ENCODE peak calls at places on chromosomes 12 and 14, in ten cellular contexts. G is fibroblast of lung, F is upper lobe of left lung, I is Peyer's patch, P is stomach, V is mucosa of descending colon, K is body of pancreas, S is upper lobe of right lung, W is psoas muscle, X is kidney. M is an unnamed sample.

GRCh38 chr14:90374813-90375212 is 22.0 kb upstream of the CALM1 start:
- DNase-seq in G (no peak), F (no peak), I (no peak), P (no peak), V (no peak), K (no peak), S (no peak), W (no peak), X (no peak), M (no peak)

GRCh38 chr12:96448287-96448686 is 41.1 kb upstream of the CFAP54 start:
- DNase-seq in G (peak; percentile 85), F (no peak), I (no peak), P (no peak), V (no peak), K (no peak), S (no peak), W (no peak), X (no peak), M (no peak)

GRCh38 chr12:68100241-68100640 is 59.3 kb downstream of the IFNG start:
- DNase-seq in G (no peak), F (no peak), I (no peak), P (no peak), V (no peak), K (no peak), S (no peak), W (no peak), X (no peak), M (no peak)

GRCh38 chr12:110780448-110780847 is 37.8 kb upstream of the PPP1CC start:
- DNase-seq in G (no peak), F (no peak), I (no peak), P (no peak), V (no peak), K (no peak), S (no peak), W (no peak), X (no peak), M (peak; percentile 68)

GRCh38 chr12:509494-509893 is 49.8 kb downstream of the B4GALNT3 start:
- DNase-seq in G (peak; percentile 44), F (no peak), I (no peak), P (peak; percentile 25), V (no peak), K (no peak), S (peak; percentile 67), W (no peak), X (no peak), M (no peak)

GRCh38 chr12:77850698-77851097 is 20.0 kb downstream of the NAV3 start:
- DNase-seq in G (no peak), F (no peak), I (no peak), P (no peak), V (no peak), K (no peak), S (no peak), W (no peak), X (no peak), M (no peak)

GRCh38 chr14:21498540-21499526 is 12.3 kb downstream of the METTL3 start:
- DNase-seq in G (peak; percentile 28), F (no peak), I (no peak), P (no peak), V (no peak), K (peak; percentile 23), S (no peak), W (no peak), X (no peak), M (peak; percentile 62)

GRCh38 chr12:78970041-78970440 is 105.5 kb downstream of the SYT1 start:
- DNase-seq in G (peak; percentile 31), F (no peak), I (no peak), P (no peak), V (no peak), K (no peak), S (no peak), W (no peak), X (no peak), M (no peak)

GRCh38 chr14:100539766-100540140 is 47.5 kb downstream of the BEGAIN start:
- DNase-seq in G (no peak), F (no peak), I (peak; percentile 41), P (no peak), V (peak; percentile 23), K (no peak), S (peak; percentile 47), W (peak; percentile 8), X (no peak), M (no peak)

GRCh38 chr14:27315477-27315876 is 717.6 kb upstream of the NOVA1 start:
- DNase-seq in G (no peak), F (no peak), I (no peak), P (no peak), V (no peak), K (no peak), S (no peak), W (no peak), X (no peak), M (no peak)

GRCh38 chr12:85281947-85282312 is 1.9 kb downstream of the ALX1 start:
- DNase-seq in G (no peak), F (no peak), I (no peak), P (no peak), V (no peak), K (no peak), S (no peak), W (no peak), X (no peak), M (no peak)

DNA sequence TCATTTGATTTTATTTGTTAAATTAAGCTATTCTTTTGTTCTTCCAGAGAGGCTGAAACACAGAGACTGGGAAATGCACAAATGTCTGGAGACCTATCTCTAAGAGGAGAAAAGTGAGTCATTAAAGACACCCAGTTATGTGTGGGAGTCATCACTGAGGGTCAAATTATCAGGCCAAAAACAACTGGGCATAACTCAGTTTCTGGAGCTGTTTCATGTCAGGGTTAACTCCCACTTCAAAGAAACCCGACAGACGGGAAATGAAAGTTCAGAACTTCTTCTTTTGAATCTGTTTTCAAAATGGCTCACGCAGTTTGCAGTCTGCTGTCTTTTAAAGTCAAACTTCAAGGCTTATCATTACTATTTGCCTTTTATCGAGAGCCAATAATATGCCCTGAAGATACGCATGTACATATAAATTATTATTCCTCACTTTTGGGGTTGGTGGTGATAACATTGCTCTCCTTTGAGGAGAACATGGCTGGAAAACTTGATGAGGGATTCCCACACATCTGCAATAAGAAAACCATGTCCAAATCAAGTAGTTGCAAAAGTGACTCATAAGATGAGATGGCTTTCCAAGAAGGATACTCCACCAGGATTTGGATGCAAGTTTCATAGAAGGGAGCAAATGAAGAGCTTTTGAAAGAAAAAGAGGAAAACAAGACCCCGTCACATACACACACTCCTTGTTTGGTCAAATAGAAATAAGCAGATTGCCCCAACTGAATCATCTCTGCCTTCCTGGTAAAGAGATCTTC is 341.4 kb downstream of the ADAMTS20 start:
- DNase-seq in G (peak; percentile 95), F (no peak), I (no peak), P (no peak), V (no peak), K (no peak), S (no peak), W (no peak), X (no peak), M (no peak)
- H3K4me1 ChIP-seq in G (no peaks in the 10 kb centered on the region), F (no peaks in the 10 kb centered on the region), I (no peaks in the 10 kb centered on the region), P (no peaks in the 10 kb centered on the region), V (no peaks in the 10 kb centered on the region), K (no peaks in the 10 kb centered on the region), S (no peaks in the 10 kb centered on the region), W (no peaks in the 10 kb centered on the region), X (no peaks in the 10 kb centered on the region), M (no peaks in the 10 kb centered on the region)

DNA sequence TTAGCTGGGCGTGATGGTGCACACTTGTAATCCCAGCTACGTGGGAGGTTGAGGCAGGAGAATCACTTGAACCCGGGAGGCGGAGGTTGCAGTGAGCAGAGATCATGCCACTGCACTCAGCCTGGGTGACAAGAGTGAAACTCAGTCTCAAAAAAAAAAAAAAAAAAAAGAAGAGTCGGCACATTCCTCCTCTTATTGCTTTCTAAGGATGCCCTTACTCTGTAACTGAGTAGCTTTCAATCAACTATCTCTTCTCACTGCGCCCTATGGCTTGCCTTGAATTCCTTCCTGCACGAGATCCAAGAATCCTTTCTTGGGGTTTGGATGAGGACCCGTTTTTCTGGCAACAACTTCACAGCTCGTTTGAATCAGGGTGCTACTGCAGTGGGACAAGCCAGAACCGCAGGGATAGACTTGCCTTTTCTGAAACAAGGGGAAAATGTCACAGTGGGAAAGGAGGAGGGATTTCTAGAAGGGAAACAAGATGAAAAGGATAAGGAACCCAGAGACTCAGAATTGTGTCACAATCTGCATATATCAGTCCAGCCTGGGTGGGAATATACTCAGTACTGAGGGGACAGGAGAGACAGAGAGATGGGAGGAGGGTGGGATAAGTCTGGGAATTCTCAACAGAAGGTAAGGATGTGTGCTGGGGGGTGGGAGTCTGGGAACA is 16.1 kb upstream of the RND1 start:
- DNase-seq in G (peak; percentile 23), F (no peak), I (no peak), P (no peak), V (no peak), K (no peak), S (no peak), W (no peak), X (no peak), M (no peak)
- H3K4me1 ChIP-seq in G (peaks cover 3% of the 10 kb centered on the region), F (peaks cover 21% of the 10 kb centered on the region), I (no peaks in the 10 kb centered on the region), P (peaks cover 35% of the 10 kb centered on the region), V (peaks cover 4% of the 10 kb centered on the region), K (peaks cover 22% of the 10 kb centered on the region), S (peaks cover 19% of the 10 kb centered on the region), W (no peaks in the 10 kb centered on the region), X (no peaks in the 10 kb centered on the region), M (no peaks in the 10 kb centered on the region)

DNA sequence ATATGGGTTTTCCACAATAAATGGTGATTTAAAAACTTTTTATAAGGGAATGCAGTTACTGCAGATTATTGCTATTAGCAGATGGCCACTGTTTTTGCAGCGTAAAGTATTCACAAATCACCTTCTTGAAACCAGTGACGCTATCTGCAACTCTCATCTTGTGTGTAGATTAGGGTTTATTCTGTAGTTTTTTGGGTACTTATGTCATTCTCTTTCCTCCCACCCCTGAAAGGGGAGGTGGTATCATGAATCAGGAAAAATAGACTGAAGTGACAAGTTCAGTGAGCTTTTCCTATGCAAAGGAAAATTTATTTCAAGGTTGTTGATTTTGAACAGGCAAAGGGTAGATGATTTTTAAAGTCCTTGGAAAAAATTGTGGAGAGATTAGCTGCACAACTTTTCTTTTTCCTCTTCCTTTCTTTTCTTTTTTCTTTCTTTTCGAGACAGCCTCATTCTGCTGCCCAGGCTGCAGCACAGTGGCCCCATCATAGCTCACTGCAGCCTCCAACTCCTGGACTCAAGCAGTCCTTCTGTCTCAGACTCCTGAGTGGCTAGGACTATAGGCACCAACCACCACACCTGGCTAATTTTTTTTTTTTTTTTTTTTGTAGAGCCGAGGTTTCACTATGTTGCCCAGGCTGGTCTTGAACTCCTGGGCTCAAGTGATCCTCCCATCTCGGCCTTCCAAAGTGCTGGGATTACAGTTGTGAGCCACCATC is 1.6 kb downstream of the FRS2 start:
- DNase-seq in G (peak; percentile 44), F (no peak), I (no peak), P (no peak), V (no peak), K (no peak), S (no peak), W (no peak), X (no peak), M (no peak)
- H3K4me1 ChIP-seq in G (peaks cover 8% of the 10 kb centered on the region), F (peaks cover 47% of the 10 kb centered on the region), I (no peaks in the 10 kb centered on the region), P (peaks cover 59% of the 10 kb centered on the region), V (peaks cover 10% of the 10 kb centered on the region), K (peaks cover 49% of the 10 kb centered on the region), S (peaks cover 58% of the 10 kb centered on the region), W (peaks cover 47% of the 10 kb centered on the region), X (peaks cover 25% of the 10 kb centered on the region), M (peaks cover 11% of the 10 kb centered on the region)

DNA sequence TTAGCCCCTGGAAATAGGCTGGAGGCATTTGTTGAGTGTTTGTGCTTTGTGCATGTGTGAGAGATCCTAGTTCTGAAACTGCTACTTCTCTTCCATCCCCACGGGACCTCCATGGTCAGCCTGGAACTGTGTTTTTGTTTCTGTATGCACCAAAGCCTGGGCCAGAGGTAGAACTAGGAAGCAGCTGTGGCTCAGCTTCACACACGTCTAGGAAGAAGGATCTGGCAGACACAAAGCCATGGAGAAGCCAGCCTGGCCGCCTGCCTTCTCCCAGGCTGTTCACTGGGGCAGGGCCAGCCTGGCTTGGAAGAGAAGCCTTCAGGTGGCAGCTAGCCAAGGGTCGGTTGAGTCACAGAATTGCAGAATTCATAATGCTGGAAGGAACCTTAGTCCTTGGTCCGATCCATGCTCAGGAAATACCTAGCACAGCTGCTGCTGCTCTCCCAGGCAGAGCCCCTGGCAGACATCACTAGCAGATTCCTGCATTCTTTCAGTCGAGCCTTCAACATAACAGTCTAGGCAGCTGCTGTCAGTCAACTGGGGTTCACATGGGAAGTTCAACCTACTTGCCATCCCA is 27.0 kb downstream of the RIN3 start:
- DNase-seq in G (peak; percentile 100), F (peak; percentile 87), I (peak; percentile 92), P (peak; percentile 64), V (peak; percentile 87), K (peak; percentile 81), S (peak; percentile 86), W (peak; percentile 93), X (peak; percentile 96), M (no peak)
- H3K4me1 ChIP-seq in G (peaks cover 23% of the 10 kb centered on the region), F (peaks cover 35% of the 10 kb centered on the region), I (peaks cover 15% of the 10 kb centered on the region), P (peaks cover 39% of the 10 kb centered on the region), V (peaks cover 32% of the 10 kb centered on the region), K (no peaks in the 10 kb centered on the region), S (peaks cover 54% of the 10 kb centered on the region), W (peaks cover 8% of the 10 kb centered on the region), X (peaks cover 25% of the 10 kb centered on the region), M (peaks cover 36% of the 10 kb centered on the region)